ENCODE peak calls at places on chromosomes 11 and 22, in five cellular contexts. One of them, this sample, is unnamed. For H3K36me3, the result is how much of the 10 kb centered on the place peaks cover.

GRCh38 chr11:120184946-120185677 is 25.7 kb upstream of the OAF start:
- DNase-seq in sigmoid colon: peak
- DNase-seq in heart right ventricle: peak
- DNase-seq in psoas muscle: peak
- DNase-seq in HepG2: peak
- DNase-seq in this sample: peak

GRCh38 chr22:34068011-34068410 is 147.7 kb upstream of the LARGE1 start:
- DNase-seq in sigmoid colon: no peak
- DNase-seq in heart right ventricle: no peak
- DNase-seq in psoas muscle: no peak
- DNase-seq in HepG2: no peak
- DNase-seq in this sample: no peak

GRCh38 chr11:75341583-75341982 is 9.9 kb downstream of the ARRB1 start:
- DNase-seq in sigmoid colon: peak
- DNase-seq in heart right ventricle: no peak
- DNase-seq in psoas muscle: no peak
- DNase-seq in HepG2: no peak
- DNase-seq in this sample: no peak

GRCh38 chr11:1760351-1761109 is 3.2 kb downstream of the CTSD start:
- DNase-seq in sigmoid colon: peak
- DNase-seq in heart right ventricle: peak
- DNase-seq in psoas muscle: peak
- DNase-seq in HepG2: no peak
- DNase-seq in this sample: peak

GRCh38 chr11:94539420-94539819 is 4.3 kb upstream of the FUT4 start:
- DNase-seq in sigmoid colon: no peak
- DNase-seq in heart right ventricle: no peak
- DNase-seq in psoas muscle: no peak
- DNase-seq in HepG2: no peak
- DNase-seq in this sample: no peak

GRCh38 chr11:75583710-75584658 is 21.9 kb downstream of the SERPINH1 start:
- DNase-seq in sigmoid colon: peak
- DNase-seq in heart right ventricle: peak
- DNase-seq in psoas muscle: peak
- DNase-seq in HepG2: no peak
- DNase-seq in this sample: peak

GRCh38 chr11:45937916-45938315 is 15.5 kb downstream of the LARGE2 start:
- DNase-seq in sigmoid colon: no peak
- DNase-seq in heart right ventricle: no peak
- DNase-seq in psoas muscle: no peak
- DNase-seq in HepG2: no peak
- DNase-seq in this sample: no peak

GRCh38 chr22:44701824-44702478 is at the start of gene PRR5:
- DNase-seq in sigmoid colon: peak
- DNase-seq in heart right ventricle: peak
- DNase-seq in psoas muscle: peak
- DNase-seq in HepG2: peak
- DNase-seq in this sample: peak

GRCh38 chr22:27474711-27475547 is 326.6 kb downstream of the MN1 start:
- DNase-seq in sigmoid colon: peak
- DNase-seq in heart right ventricle: no peak
- DNase-seq in psoas muscle: no peak
- DNase-seq in HepG2: no peak
- DNase-seq in this sample: no peak

GRCh38 chr11:88704505-88704904 is 361.3 kb downstream of the GRM5 start:
- DNase-seq in sigmoid colon: no peak
- DNase-seq in heart right ventricle: no peak
- DNase-seq in psoas muscle: no peak
- DNase-seq in HepG2: no peak
- DNase-seq in this sample: no peak

GRCh38 chr11:75603791-75604736 is 42.0 kb downstream of the SERPINH1 start:
- DNase-seq in sigmoid colon: no peak
- DNase-seq in heart right ventricle: no peak
- DNase-seq in psoas muscle: no peak
- DNase-seq in HepG2: no peak
- DNase-seq in this sample: no peak

GRCh38 chr11:45933131-45933821 is 10.8 kb downstream of the LARGE2 start:
- DNase-seq in sigmoid colon: peak
- DNase-seq in heart right ventricle: no peak
- DNase-seq in psoas muscle: no peak
- DNase-seq in HepG2: no peak
- DNase-seq in this sample: peak

GRCh38 chr11:1749787-1750351 is 526 bp downstream of the IFITM10 start:
- DNase-seq in sigmoid colon: no peak
- DNase-seq in heart right ventricle: no peak
- DNase-seq in psoas muscle: no peak
- DNase-seq in HepG2: no peak
- DNase-seq in this sample: no peak

GRCh38 chr11:127632546-127632945 is 632.0 kb upstream of the KIRREL3 start:
- DNase-seq in sigmoid colon: no peak
- DNase-seq in heart right ventricle: no peak
- DNase-seq in psoas muscle: no peak
- DNase-seq in HepG2: no peak
- DNase-seq in this sample: no peak

GRCh38 chr11:3853935-3854659 is 1.4 kb upstream of the STIM1 start:
- DNase-seq in sigmoid colon: peak
- DNase-seq in heart right ventricle: no peak
- DNase-seq in psoas muscle: peak
- DNase-seq in HepG2: no peak
- DNase-seq in this sample: no peak

GRCh38 chr11:130431337-130431773 is 2.9 kb upstream of the ADAMTS8 start:
- DNase-seq in sigmoid colon: peak
- DNase-seq in heart right ventricle: peak
- DNase-seq in psoas muscle: peak
- DNase-seq in HepG2: peak
- DNase-seq in this sample: peak

GRCh38 chr11:111411456-111411855 is 32.4 kb upstream of the POU2AF1 start:
- DNase-seq in sigmoid colon: no peak
- DNase-seq in heart right ventricle: no peak
- DNase-seq in psoas muscle: no peak
- DNase-seq in HepG2: no peak
- DNase-seq in this sample: no peak

GRCh38 chr22:19652316-19652715 is 62.0 kb upstream of the SEPTIN5 start:
- DNase-seq in sigmoid colon: no peak
- DNase-seq in heart right ventricle: no peak
- DNase-seq in psoas muscle: no peak
- DNase-seq in HepG2: no peak
- DNase-seq in this sample: no peak

GRCh38 chr22:40415531-40416266 is 45.3 kb downstream of the SGSM3 start:
- DNase-seq in sigmoid colon: no peak
- DNase-seq in heart right ventricle: no peak
- DNase-seq in psoas muscle: no peak
- DNase-seq in HepG2: no peak
- DNase-seq in this sample: no peak

GRCh38 chr11:59158206-59159068 is 13.5 kb upstream of the DTX4 start:
- DNase-seq in sigmoid colon: no peak
- DNase-seq in heart right ventricle: peak
- DNase-seq in psoas muscle: no peak
- DNase-seq in HepG2: peak
- DNase-seq in this sample: peak

GRCh38 chr11:47980907-47981621 is 705 bp downstream of the PTPRJ start:
- DNase-seq in sigmoid colon: peak
- DNase-seq in heart right ventricle: peak
- DNase-seq in psoas muscle: peak
- DNase-seq in HepG2: no peak
- DNase-seq in this sample: peak

GRCh38 chr11:13333456-13333957 is 55.9 kb downstream of the BMAL1 start:
- DNase-seq in sigmoid colon: no peak
- DNase-seq in heart right ventricle: no peak
- DNase-seq in psoas muscle: no peak
- DNase-seq in HepG2: peak
- DNase-seq in this sample: no peak

GRCh38 chr11:40029406-40029805 is 1430.0 kb downstream of the LRRC4C start:
- DNase-seq in sigmoid colon: no peak
- DNase-seq in heart right ventricle: no peak
- DNase-seq in psoas muscle: no peak
- DNase-seq in HepG2: no peak
- DNase-seq in this sample: no peak

GRCh38 chr22:44668886-44669724 is 32.9 kb upstream of the PRR5 start:
- DNase-seq in sigmoid colon: no peak
- DNase-seq in heart right ventricle: no peak
- DNase-seq in psoas muscle: peak
- DNase-seq in HepG2: no peak
- DNase-seq in this sample: no peak

GRCh38 chr22:38788846-38789245 is 5.1 kb downstream of the DNAL4 start:
- DNase-seq in sigmoid colon: peak
- DNase-seq in heart right ventricle: no peak
- DNase-seq in psoas muscle: no peak
- DNase-seq in HepG2: no peak
- DNase-seq in this sample: no peak
- H3K27ac ChIP-seq in sigmoid colon: peak
- H3K27ac ChIP-seq in heart right ventricle: peak
- H3K27ac ChIP-seq in psoas muscle: peak
- H3K27ac ChIP-seq in HepG2: no peak
- H3K27ac ChIP-seq in this sample: peak

GRCh38 chr11:65661599-65662246 is 993 bp downstream of the RELA start:
- DNase-seq in sigmoid colon: peak
- DNase-seq in heart right ventricle: no peak
- DNase-seq in psoas muscle: no peak
- DNase-seq in HepG2: no peak
- DNase-seq in this sample: peak

GRCh38 chr11:65657426-65657825 is 5.3 kb downstream of the RELA start:
- DNase-seq in sigmoid colon: no peak
- DNase-seq in heart right ventricle: no peak
- DNase-seq in psoas muscle: no peak
- DNase-seq in HepG2: no peak
- DNase-seq in this sample: no peak

GRCh38 chr11:65658174-65659021 is 4.3 kb downstream of the RELA start:
- DNase-seq in sigmoid colon: peak
- DNase-seq in heart right ventricle: no peak
- DNase-seq in psoas muscle: no peak
- DNase-seq in HepG2: no peak
- DNase-seq in this sample: no peak

GRCh38 chr11:65662247-65662801 is 392 bp downstream of the RELA start:
- DNase-seq in sigmoid colon: no peak
- DNase-seq in heart right ventricle: no peak
- DNase-seq in psoas muscle: no peak
- DNase-seq in HepG2: no peak
- DNase-seq in this sample: no peak

GRCh38 chr11:65660038-65660437 is 2.7 kb downstream of the RELA start:
- DNase-seq in sigmoid colon: no peak
- DNase-seq in heart right ventricle: no peak
- DNase-seq in psoas muscle: no peak
- DNase-seq in HepG2: no peak
- DNase-seq in this sample: no peak
- H3K36me3 ChIP-seq in sigmoid colon: under half
- H3K36me3 ChIP-seq in heart right ventricle: under half
- H3K36me3 ChIP-seq in psoas muscle: half or more
- H3K36me3 ChIP-seq in HepG2: half or more
- H3K36me3 ChIP-seq in this sample: under half

DNA sequence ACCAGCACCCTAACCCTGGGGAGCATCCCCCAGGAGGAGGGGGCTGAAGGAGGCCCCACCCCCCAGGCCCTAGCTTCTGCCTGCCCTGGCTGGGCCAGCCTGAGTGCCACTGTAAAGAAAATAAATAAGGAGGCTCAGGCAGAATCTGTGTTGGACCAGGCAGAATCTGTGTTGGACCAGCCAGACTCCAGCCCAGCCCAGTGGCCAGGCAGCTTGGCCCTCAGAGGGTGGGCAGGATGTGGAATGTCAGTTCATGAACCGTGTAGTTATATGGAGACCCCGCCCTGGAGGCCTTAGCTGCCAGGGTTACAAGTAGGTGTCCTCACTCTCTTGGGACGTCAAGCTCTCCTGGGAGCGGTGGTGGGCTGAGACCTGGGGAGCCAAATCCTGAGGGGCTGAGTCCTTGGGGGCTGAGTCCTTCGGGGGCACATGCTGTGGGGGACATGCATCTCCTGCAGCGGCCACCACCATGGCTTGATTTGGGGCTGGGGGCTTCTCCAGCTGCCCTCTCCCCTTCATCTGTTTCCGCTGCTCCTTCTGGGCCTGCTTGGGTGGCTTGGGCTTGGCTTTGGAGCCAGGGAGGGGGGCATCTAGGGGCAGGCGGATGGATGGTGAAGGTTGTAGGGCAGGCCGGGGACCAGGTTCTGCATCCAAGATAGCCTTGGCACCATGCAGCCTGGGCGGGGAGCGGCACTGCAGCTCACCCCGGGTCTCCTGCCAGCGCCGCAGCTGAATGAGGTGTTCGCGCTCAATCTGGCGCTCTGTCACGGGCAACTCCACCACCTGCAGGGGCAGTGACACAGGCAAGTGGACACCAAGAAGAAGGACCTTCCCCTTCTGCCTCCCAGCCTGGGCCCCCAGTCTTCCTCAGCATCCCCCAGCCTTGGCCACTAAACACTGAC is 3.0 kb upstream of the CASTOR1 start:
- DNase-seq in sigmoid colon: no peak
- DNase-seq in heart right ventricle: no peak
- DNase-seq in psoas muscle: no peak
- DNase-seq in HepG2: no peak
- DNase-seq in this sample: no peak
- H3K27ac ChIP-seq in sigmoid colon: peak
- H3K27ac ChIP-seq in heart right ventricle: peak
- H3K27ac ChIP-seq in psoas muscle: peak
- H3K27ac ChIP-seq in HepG2: no peak
- H3K27ac ChIP-seq in this sample: peak

DNA sequence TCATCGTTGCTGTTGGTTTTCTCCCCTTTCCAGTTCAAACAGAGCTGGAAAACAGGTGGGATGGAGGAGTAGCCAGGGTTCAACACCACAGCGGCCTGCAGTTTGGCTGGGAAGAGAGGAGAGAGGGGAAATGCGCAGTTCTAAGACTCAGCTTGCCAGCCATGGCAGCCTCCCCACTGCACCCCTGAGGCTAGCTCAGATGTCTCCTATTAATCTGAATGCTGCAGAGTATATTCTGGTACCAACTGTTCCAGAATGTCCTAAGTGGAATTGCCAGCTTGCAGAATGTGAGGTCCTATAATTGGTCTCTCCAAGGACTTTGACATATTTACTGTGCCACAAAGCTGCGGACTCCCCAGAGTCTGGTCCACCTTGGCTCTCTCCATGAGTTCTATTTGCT is 32.0 kb downstream of the NEFH start:
- DNase-seq in sigmoid colon: no peak
- DNase-seq in heart right ventricle: no peak
- DNase-seq in psoas muscle: no peak
- DNase-seq in HepG2: no peak
- DNase-seq in this sample: no peak
- H3K36me3 ChIP-seq in sigmoid colon: under half
- H3K36me3 ChIP-seq in heart right ventricle: under half
- H3K36me3 ChIP-seq in psoas muscle: half or more
- H3K36me3 ChIP-seq in HepG2: half or more
- H3K36me3 ChIP-seq in this sample: under half

GRCh38 chr22:17368144-17368726 is 1.0 kb upstream of the CECR2 start:
- DNase-seq in sigmoid colon: peak
- DNase-seq in heart right ventricle: no peak
- DNase-seq in psoas muscle: no peak
- DNase-seq in HepG2: no peak
- DNase-seq in this sample: no peak
- H3K27ac ChIP-seq in sigmoid colon: peak
- H3K27ac ChIP-seq in heart right ventricle: peak
- H3K27ac ChIP-seq in psoas muscle: peak
- H3K27ac ChIP-seq in HepG2: no peak
- H3K27ac ChIP-seq in this sample: peak

GRCh38 chr22:42062506-42063190 is 8.0 kb downstream of the NAGA start:
- DNase-seq in sigmoid colon: no peak
- DNase-seq in heart right ventricle: no peak
- DNase-seq in psoas muscle: no peak
- DNase-seq in HepG2: no peak
- DNase-seq in this sample: no peak
- H3K36me3 ChIP-seq in sigmoid colon: under half
- H3K36me3 ChIP-seq in heart right ventricle: under half
- H3K36me3 ChIP-seq in psoas muscle: half or more
- H3K36me3 ChIP-seq in HepG2: under half
- H3K36me3 ChIP-seq in this sample: under half